ENCODE peak calls at places on chromosomes 4 and X, in four cellular contexts. K is stimulated activated CD4-positive, alpha-beta T cell treated with anti-CD3 and anti-CD28 coated beads, Interleukin-2, amount 100 ng/mL, for 24 hours; S is NCI-H1092; Q is WTC11. G is an unnamed sample.

GRCh38 chr4:53589511-53589910 is 1.8 kb downstream of the LNX1 start:
- DNase-seq in S (no peak), Q (no peak), K (no peak), G (no peak)

GRCh38 chrX:108537005-108537404 is 97.4 kb downstream of the COL4A5 start:
- DNase-seq in K (no peak), S (peak), Q (no peak), G (no peak)

GRCh38 chr4:140790765-140791164 is 34.6 kb upstream of the TBC1D9 start:
- DNase-seq in S (no peak), K (no peak), Q (no peak), G (no peak)

GRCh38 chr4:24070117-24070516 is 180.3 kb upstream of the PPARGC1A start:
- DNase-seq in Q (no peak), S (no peak), K (no peak), G (no peak)

GRCh38 chr4:2849267-2850140 is 5.9 kb downstream of the ADD1 start:
- DNase-seq in S (no peak), Q (no peak), K (no peak), G (no peak)

GRCh38 chrX:53685711-53686110 is 808 bp downstream of the HUWE1 start:
- DNase-seq in K (no peak), S (no peak), Q (no peak), G (no peak)

GRCh38 chr4:24965627-24966026 is 52.8 kb upstream of the CCDC149 start:
- DNase-seq in Q (peak), S (no peak), K (no peak), G (no peak)

GRCh38 chr4:54274264-54274663 is 45.2 kb downstream of the PDGFRA start:
- DNase-seq in S (no peak), K (no peak), Q (no peak), G (no peak)